ENCODE peak calls at places on chromosomes 3 and 15, in four cellular contexts. U, O, F and Q are unnamed samples.

GRCh38 chr3:149970716-149971402 is at the start of gene PFN2:
- DNase-seq in U (peak), O (peak), F (peak), Q (no peak)

GRCh38 chr3:64121750-64122311 is 98.5 kb upstream of the PSMD6 start:
- DNase-seq in U (no peak), O (no peak), F (no peak), Q (no peak)

GRCh38 chr3:54342676-54343075 is 220.3 kb downstream of the CACNA2D3 start:
- DNase-seq in U (no peak), O (no peak), F (peak), Q (no peak)

GRCh38 chr3:126851934-126852333 is 131.0 kb upstream of the PLXNA1 start:
- DNase-seq in U (no peak), O (no peak), F (no peak), Q (no peak)

GRCh38 chr3:45168451-45168850 is 22.3 kb upstream of the CDCP1 start:
- DNase-seq in U (no peak), O (no peak), F (no peak), Q (no peak)

GRCh38 chr3:100157617-100158016 is 43.3 kb upstream of the FILIP1L start:
- DNase-seq in U (no peak), O (no peak), F (no peak), Q (no peak)

GRCh38 chr3:194541483-194541882 is 54.7 kb upstream of the ATP13A3 start:
- DNase-seq in U (no peak), O (no peak), F (no peak), Q (no peak)

GRCh38 chr3:146581080-146581601 is 24.0 kb downstream of the PLSCR5 start:
- DNase-seq in U (no peak), O (no peak), F (no peak), Q (no peak)

GRCh38 chr3:49906004-49906860 is 2.6 kb upstream of the MST1R start:
- DNase-seq in U (peak), O (peak), F (no peak), Q (no peak)

GRCh38 chr3:170745211-170745718 is 124.7 kb downstream of the RPL22L1 start:
- DNase-seq in U (peak), O (no peak), F (no peak), Q (no peak)

GRCh38 chr3:30623375-30623774 is 17.0 kb downstream of the TGFBR2 start:
- DNase-seq in U (no peak), O (no peak), F (no peak), Q (no peak)

GRCh38 chr3:162390891-162391290 is 894.3 kb downstream of the OTOL1 start:
- DNase-seq in U (no peak), O (no peak), F (no peak), Q (no peak)

GRCh38 chr15:91967935-91968605 is 114.6 kb downstream of the SLCO3A1 start:
- DNase-seq in U (no peak), O (no peak), F (no peak), Q (no peak)

GRCh38 chr3:106257172-106257571 is 388.4 kb upstream of the CBLB start:
- DNase-seq in U (no peak), O (no peak), F (no peak), Q (no peak)

GRCh38 chr3:197749315-197749600 is 425 bp upstream of the FYTTD1 start:
- DNase-seq in U (no peak), O (peak), F (peak), Q (no peak)

GRCh38 chr15:68440136-68440535 is 8.2 kb upstream of the ITGA11 start:
- DNase-seq in U (no peak), O (no peak), F (no peak), Q (no peak)

GRCh38 chr3:190863119-190863465 is 598 bp upstream of the GMNC start:
- DNase-seq in U (no peak), O (no peak), F (no peak), Q (no peak)

GRCh38 chr3:84194032-84194431 is 764.8 kb upstream of the CADM2 start:
- DNase-seq in U (no peak), O (no peak), F (no peak), Q (no peak)